ENCODE peak calls at places on chromosomes 6 and 20, in eight cellular contexts. L, X, M, Y, C, A, G and D are unnamed samples.
A peak's percentile ranks its signal among the peaks of the same experiment; 100 is the strongest.

GRCh38 chr6:170092826-170093225 is 198.1 kb downstream of the DLL1 start:
- DNase-seq in L (peak; percentile 1), X (no peak), M (no peak), Y (no peak), C (no peak), A (no peak), G (no peak), D (no peak)

GRCh38 chr20:24469116-24470030 is at the start of gene SYNDIG1:
- DNase-seq in L (no peak), X (peak; percentile 65), M (no peak), Y (peak; percentile 67), C (no peak), A (no peak), G (peak; percentile 73), D (peak; percentile 0)

GRCh38 chr6:78947529-78947928 is 80.2 kb downstream of the IRAK1BP1 start:
- DNase-seq in L (no peak), X (no peak), M (no peak), Y (no peak), C (no peak), A (no peak), G (no peak), D (no peak)

GRCh38 chr20:59783020-59784010 is 150.1 kb downstream of the SYCP2 start:
- DNase-seq in L (peak; percentile 53), X (peak; percentile 54), M (no peak), Y (peak; percentile 76), C (peak; percentile 9), A (peak; percentile 5), G (peak; percentile 57), D (peak; percentile 36)

GRCh38 chr20:63562461-63563185 is 8.7 kb downstream of the FNDC11 start:
- DNase-seq in L (no peak), X (no peak), M (no peak), Y (no peak), C (no peak), A (no peak), G (no peak), D (no peak)

GRCh38 chr20:30167540-30167939 is 1089.9 kb upstream of the DEFB115 start:
- DNase-seq in L (no peak), X (no peak), M (no peak), Y (no peak), C (no peak), A (no peak), G (no peak), D (no peak)

GRCh38 chr20:9551808-9552550 is 37.6 kb downstream of the LAMP5 start:
- DNase-seq in L (no peak), X (no peak), M (peak; percentile 9), Y (no peak), C (no peak), A (no peak), G (no peak), D (no peak)

GRCh38 chr20:40990542-40991120 is 38.0 kb upstream of the TOP1 start:
- DNase-seq in L (peak; percentile 78), X (peak; percentile 73), M (peak; percentile 79), Y (peak; percentile 74), C (no peak), A (peak; percentile 54), G (peak; percentile 89), D (peak; percentile 91)

GRCh38 chr6:94454231-94454630 is 1034.9 kb upstream of the EPHA7 start:
- DNase-seq in L (no peak), X (no peak), M (no peak), Y (no peak), C (no peak), A (no peak), G (no peak), D (no peak)

GRCh38 chr6:126804255-126805064 is 314.0 kb upstream of the RSPO3 start:
- DNase-seq in L (peak; percentile 15), X (no peak), M (peak; percentile 44), Y (peak; percentile 25), C (peak; percentile 7), A (no peak), G (peak; percentile 38), D (peak; percentile 69)